ENCODE peak calls at places on chromosomes 11 and 22, in four cellular contexts. S, D, X and B are unnamed samples. For H3K4me1, the result is how much of the 10 kb centered on the place peaks cover.

GRCh38 chr11:17722000-17722643 is 2.8 kb downstream of the MYOD1 start:
- DNase-seq in S (no peak), D (no peak), X (no peak), B (no peak)

GRCh38 chr22:26894766-26895485 is 237.5 kb downstream of the MIAT start:
- DNase-seq in D (peak), S (peak), X (no peak), B (peak)

GRCh38 chr11:74319139-74319538 is 7.7 kb upstream of the P4HA3 start:
- DNase-seq in X (no peak), D (no peak), S (peak), B (no peak)

GRCh38 chr11:16739326-16739875 is 954 bp downstream of the C11orf58 start:
- DNase-seq in D (no peak), X (no peak), S (peak), B (no peak)

GRCh38 chr22:26383968-26384576 is 45.0 kb upstream of the ASPHD2 start:
- DNase-seq in S (no peak), X (no peak), D (no peak), B (no peak)

GRCh38 chr11:27191061-27191460 is 150.4 kb downstream of the BBOX1 start:
- DNase-seq in S (no peak), X (no peak), D (no peak), B (no peak)

GRCh38 chr11:102760355-102761035 is 19.9 kb downstream of the MMP10 start:
- DNase-seq in D (no peak), X (no peak), S (peak), B (no peak)

GRCh38 chr11:19244084-19244483 is 3.3 kb upstream of the E2F8 start:
- DNase-seq in S (no peak), X (no peak), D (peak), B (no peak)

GRCh38 chr11:66070604-66071325 is 693 bp downstream of the PACS1 start:
- DNase-seq in D (no peak), X (peak), S (peak), B (no peak)

GRCh38 chr11:11010624-11011127 is 152.8 kb upstream of the ZBED5 start:
- DNase-seq in S (peak), X (no peak), D (peak), B (no peak)

GRCh38 chr22:42343136-42343484 is 72.7 kb upstream of the TCF20 start:
- DNase-seq in S (no peak), X (no peak), D (no peak), B (no peak)

GRCh38 chr11:117993988-117994741 is 8.0 kb downstream of the IL10RA start:
- DNase-seq in D (no peak), X (peak), S (no peak), B (no peak)

GRCh38 chr22:30425616-30426394 is at the start of gene MTFP1:
- DNase-seq in S (peak), D (peak), X (peak), B (no peak)
- H3K4me1 ChIP-seq in S (under half), D (under half), X (under half), B (under half)

GRCh38 chr11:125948278-125949051 is 2.6 kb downstream of the VSIG10L2 start:
- DNase-seq in X (no peak), S (no peak), D (no peak), B (peak)

GRCh38 chr11:125950696-125951645 is 5.1 kb downstream of the VSIG10L2 start:
- DNase-seq in S (no peak), D (no peak), X (peak), B (peak)

GRCh38 chr11:125951731-125952130 is 5.9 kb downstream of the VSIG10L2 start:
- DNase-seq in X (peak), S (no peak), D (no peak), B (peak)

GRCh38 chr11:125949271-125950177 is 3.7 kb downstream of the VSIG10L2 start:
- DNase-seq in X (no peak), D (no peak), S (no peak), B (peak)

GRCh38 chr11:125950178-125950490 is 4.3 kb downstream of the VSIG10L2 start:
- DNase-seq in D (no peak), S (no peak), X (peak), B (peak)
- TF ChIP-seq POLR2AphosphoS5 in D (no peak), S (no peak), X (no peak), B (no peak)

GRCh38 chr11:67465190-67465522 is 3.9 kb downstream of the TMEM134 start:
- DNase-seq in S (no peak), X (no peak), D (peak), B (no peak)
- H3K4me1 ChIP-seq in S (under half), X (under half), D (under half), B (half or more)

DNA sequence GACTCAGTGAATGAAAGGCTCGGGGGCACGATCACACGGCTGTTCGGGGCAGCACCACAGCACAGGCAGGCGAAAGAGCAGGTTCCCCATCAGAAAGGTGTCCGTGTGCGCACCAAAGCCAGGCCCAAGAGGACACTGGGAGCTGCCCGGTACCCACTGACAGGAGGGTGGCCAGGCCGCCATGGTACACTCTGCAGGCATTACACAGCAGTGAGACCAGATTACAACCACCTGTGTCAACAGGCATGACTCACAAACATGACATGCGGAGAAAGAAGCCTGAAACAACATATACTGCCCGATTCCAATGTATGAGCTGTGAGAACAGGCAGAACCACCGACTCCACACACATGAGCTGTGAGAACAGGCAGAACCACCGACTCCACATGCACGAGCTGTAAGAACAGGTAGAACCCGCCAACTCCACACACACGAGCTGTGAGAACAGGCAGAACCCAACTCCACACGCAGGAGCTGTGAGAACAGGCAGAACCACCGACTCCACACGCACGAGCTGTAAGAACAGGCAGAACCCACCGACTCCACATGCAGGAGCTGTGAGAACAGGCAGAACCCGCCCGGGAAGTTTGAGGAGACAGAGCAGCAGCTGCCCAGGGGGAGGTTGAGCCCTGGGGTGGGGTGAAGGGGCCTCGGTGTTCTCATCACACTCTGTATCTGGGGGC is 32.6 kb downstream of the KIAA0930 start:
- DNase-seq in S (no peak), D (no peak), X (peak), B (no peak)
- TF ChIP-seq POLR2AphosphoS5 in S (no peak), D (no peak), X (no peak), B (no peak)

DNA sequence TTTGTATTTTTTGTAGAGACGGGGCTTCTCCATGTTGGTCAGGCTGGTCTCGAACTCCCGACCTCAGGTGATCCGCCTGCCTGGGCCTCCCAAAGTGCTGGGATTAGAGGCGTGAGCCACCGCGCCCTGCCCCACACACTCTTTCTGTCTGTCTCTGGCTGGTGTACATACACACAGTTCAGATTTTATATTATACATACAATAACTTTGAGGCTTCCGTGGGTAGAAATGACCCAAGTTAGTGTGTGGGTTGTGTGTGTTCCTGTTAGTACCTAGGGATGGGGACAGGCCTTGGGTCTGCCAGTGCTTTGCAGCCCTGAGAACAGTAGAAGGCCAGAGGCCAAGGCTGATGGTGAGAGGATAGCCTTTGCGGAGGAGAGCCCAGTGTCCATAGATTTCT is 2.8 kb downstream of the ZBTB16 start:
- DNase-seq in X (no peak), S (no peak), D (no peak), B (no peak)
- H3K4me1 ChIP-seq in X (under half), S (under half), D (under half), B (half or more)